ENCODE peak calls at places on chromosome 12, in five cellular contexts. Y is T-helper 2 cell, O is neuronal stem cell, Z is EL, B is fibroblast of mammary gland. S is an unnamed sample.

GRCh38 chr12:108609535-108610335 is 11.9 kb upstream of the TMEM119 start:
- DNase-seq in Y (no peak), O (no peak), Z (peak; percentile 59), B (peak; percentile 94), S (peak; percentile 69)

GRCh38 chr12:108890208-108890607 is 10.3 kb downstream of the DAO start:
- DNase-seq in Y (no peak), O (no peak), Z (no peak), B (peak; percentile 4), S (no peak)

GRCh38 chr12:25585021-25585523 is 32.0 kb upstream of the LMNTD1 start:
- DNase-seq in Y (no peak), O (no peak), Z (no peak), B (peak; percentile 94), S (peak; percentile 46)

GRCh38 chr12:94284859-94285258 is 136.5 kb downstream of the PLXNC1 start:
- DNase-seq in Y (no peak), O (no peak), Z (no peak), B (no peak), S (no peak)

GRCh38 chr12:121718653-121719239 is 6.2 kb downstream of the TMEM120B start:
- DNase-seq in Y (no peak), O (no peak), Z (no peak), B (no peak), S (no peak)

GRCh38 chr12:45446013-45446412 is 230.1 kb downstream of the ANO6 start:
- DNase-seq in Y (no peak), O (no peak), Z (peak; percentile 9), B (no peak), S (no peak)

GRCh38 chr12:4107436-4107878 is 166.1 kb upstream of the CCND2 start:
- DNase-seq in Y (peak; percentile 68), O (no peak), Z (peak; percentile 54), B (peak; percentile 67), S (peak; percentile 80)

GRCh38 chr12:93743229-93743998 is 66.2 kb downstream of the CRADD start:
- DNase-seq in Y (no peak), O (no peak), Z (no peak), B (no peak), S (no peak)

GRCh38 chr12:98653866-98654493 is 8.9 kb downstream of the APAF1 start:
- DNase-seq in Y (peak; percentile 27), O (peak; percentile 11), Z (peak; percentile 45), B (peak; percentile 71), S (peak; percentile 60)

GRCh38 chr12:29148958-29149690 is at the start of gene FAR2:
- DNase-seq in Y (peak; percentile 17), O (peak; percentile 44), Z (peak; percentile 60), B (peak; percentile 54), S (no peak)

GRCh38 chr12:68497702-68498101 is 113.0 kb upstream of the RAP1B start:
- DNase-seq in Y (no peak), O (no peak), Z (peak; percentile 98), B (peak; percentile 93), S (peak; percentile 96)

GRCh38 chr12:53192531-53193021 is 11.9 kb upstream of the CSAD start:
- DNase-seq in Y (no peak), O (no peak), Z (no peak), B (no peak), S (no peak)

GRCh38 chr12:40502322-40502721 is 189.9 kb upstream of the CNTN1 start:
- DNase-seq in Y (no peak), O (no peak), Z (no peak), B (no peak), S (no peak)

GRCh38 chr12:95633049-95633545 is 81.8 kb upstream of the USP44 start:
- DNase-seq in Y (no peak), O (no peak), Z (peak; percentile 94), B (peak; percentile 90), S (peak; percentile 88)

GRCh38 chr12:34033628-34034296 is 11.5 kb downstream of the ALG10 start:
- DNase-seq in Y (peak; percentile 6), O (no peak), Z (peak; percentile 21), B (peak; percentile 45), S (peak; percentile 30)

GRCh38 chr12:130909111-130909510 is 37.2 kb downstream of the RAN start:
- DNase-seq in Y (no peak), O (no peak), Z (no peak), B (no peak), S (no peak)

GRCh38 chr12:64670856-64671639 is 60.8 kb downstream of the RASSF3 start:
- DNase-seq in Y (no peak), O (no peak), Z (peak; percentile 42), B (peak; percentile 48), S (peak; percentile 31)

GRCh38 chr12:75781532-75782046 is 250.0 kb downstream of the PHLDA1 start:
- DNase-seq in Y (no peak), O (no peak), Z (peak; percentile 72), B (peak; percentile 53), S (peak; percentile 91)

GRCh38 chr12:120224304-120225199 is 23.6 kb upstream of the RPLP0 start:
- DNase-seq in Y (no peak), O (no peak), Z (no peak), B (no peak), S (no peak)

GRCh38 chr12:68899251-68899771 is 33.7 kb downstream of the CPM start:
- DNase-seq in Y (no peak), O (no peak), Z (peak; percentile 88), B (peak; percentile 97), S (peak; percentile 87)

GRCh38 chr12:89363582-89363981 is 11.3 kb upstream of the DUSP6 start:
- DNase-seq in Y (no peak), O (no peak), Z (no peak), B (no peak), S (no peak)

GRCh38 chr12:45726594-45727300 is 2.8 kb upstream of the ARID2 start:
- DNase-seq in Y (peak; percentile 8), O (no peak), Z (peak; percentile 53), B (peak; percentile 31), S (no peak)

GRCh38 chr12:121770388-121770787 is 23.1 kb downstream of the RHOF start:
- DNase-seq in Y (no peak), O (no peak), Z (no peak), B (no peak), S (no peak)

GRCh38 chr12:83322816-83323215 is 636.1 kb downstream of the TMTC2 start:
- DNase-seq in Y (no peak), O (no peak), Z (no peak), B (no peak), S (no peak)

GRCh38 chr12:89960011-89960507 is 251.4 kb upstream of the ATP2B1 start:
- DNase-seq in Y (no peak), O (no peak), Z (peak; percentile 63), B (peak; percentile 58), S (peak; percentile 30)

GRCh38 chr12:47433876-47434275 is 272.0 kb downstream of the RPAP3 start:
- DNase-seq in Y (no peak), O (no peak), Z (peak; percentile 34), B (peak; percentile 5), S (no peak)

GRCh38 chr12:5736016-5736415 is 209.0 kb downstream of the ANO2 start:
- DNase-seq in Y (no peak), O (no peak), Z (no peak), B (no peak), S (no peak)

GRCh38 chr12:84313326-84313675 is 599.3 kb downstream of the SLC6A15 start:
- DNase-seq in Y (no peak), O (no peak), Z (no peak), B (no peak), S (no peak)

GRCh38 chr12:109899783-109900751 is at the start of gene TCHP:
- DNase-seq in Y (peak; percentile 69), O (peak; percentile 78), Z (peak; percentile 86), B (peak; percentile 86), S (peak; percentile 88)

GRCh38 chr12:65561798-65562382 is 262.4 kb upstream of the HMGA2 start:
- DNase-seq in Y (no peak), O (no peak), Z (peak; percentile 95), B (peak; percentile 88), S (peak; percentile 78)

GRCh38 chr12:124795081-124795948 is 68.3 kb downstream of the SCARB1 start:
- DNase-seq in Y (no peak), O (no peak), Z (no peak), B (no peak), S (no peak)

GRCh38 chr12:91057771-91058170 is at the start of gene KERA:
- DNase-seq in Y (no peak), O (no peak), Z (no peak), B (no peak), S (no peak)

GRCh38 chr12:53097207-53097563 is 282 bp upstream of the IGFBP6 start:
- DNase-seq in Y (no peak), O (no peak), Z (peak; percentile 53), B (peak; percentile 43), S (peak; percentile 36)

GRCh38 chr12:90974286-90974685 is 19.3 kb upstream of the CCER1 start:
- DNase-seq in Y (no peak), O (no peak), Z (peak; percentile 72), B (peak; percentile 54), S (peak; percentile 64)

S was measured in LHCN-M2.